ENCODE peak calls at places on chromosomes 7 and 10, in ten cellular contexts. P is upper lobe of left lung; Z is hepatocyte; G is adrenal gland; H is fibroblast of lung; I is body of pancreas; U is transverse colon; B is mucosa of descending colon; F is osteoblast; C is CD8-positive, alpha-beta T cell. Q is an unnamed sample. For H3K4me1 and H3K9me3, the result is how much of the 10 kb centered on the place peaks cover.

GRCh38 chr7:143263266-143264195 is at the start of gene GSTK1:
- DNase-seq in B (peak), U (peak), C (peak), P (peak), H (peak), G (peak), Z (peak), I (peak), F (peak), Q (peak)

GRCh38 chr10:51029172-51029641 is 45.1 kb upstream of the PRKG1 start:
- DNase-seq in Z (no peak), B (no peak), G (no peak), C (no peak), I (no peak), F (no peak), H (no peak), P (no peak), U (no peak), Q (no peak)

GRCh38 chr7:17369686-17370426 is 71.4 kb downstream of the AHR start:
- DNase-seq in U (no peak), Z (peak), G (peak), B (peak), H (peak), I (no peak), C (no peak), F (peak), P (no peak), Q (no peak)

GRCh38 chr10:72328829-72329204 is 25.9 kb downstream of the DNAJB12 start:
- DNase-seq in P (no peak), U (no peak), C (no peak), B (no peak), H (no peak), G (no peak), Z (peak), I (no peak), F (peak), Q (no peak)

GRCh38 chr7:76077435-76077834 is 29.5 kb downstream of the MDH2 start:
- DNase-seq in Z (no peak), U (no peak), I (no peak), G (no peak), F (no peak), P (no peak), C (no peak), B (no peak), H (no peak), Q (no peak)

GRCh38 chr10:103803941-103804340 is 51.4 kb downstream of the SH3PXD2A start:
- DNase-seq in H (no peak), G (no peak), F (no peak), C (no peak), U (no peak), P (no peak), B (no peak), Z (no peak), I (no peak), Q (no peak)

GRCh38 chr10:103273026-103273425 is 3.9 kb upstream of the INA start:
- DNase-seq in B (no peak), I (no peak), C (no peak), P (no peak), H (peak), G (peak), U (no peak), Z (peak), F (peak), Q (peak)

GRCh38 chr7:786472-787255 is 45.6 kb upstream of the SUN1 start:
- DNase-seq in P (peak), H (peak), I (peak), C (peak), G (peak), Z (peak), U (peak), B (peak), F (peak), Q (peak)

GRCh38 chr10:77605466-77605865 is 32.1 kb downstream of the KCNMA1 start:
- DNase-seq in Z (no peak), U (no peak), P (no peak), F (peak), C (no peak), H (no peak), I (no peak), G (no peak), B (no peak), Q (peak)

GRCh38 chr10:72332423-72333110 is 22.2 kb downstream of the DNAJB12 start:
- DNase-seq in G (no peak), Z (no peak), B (no peak), I (no peak), P (no peak), F (no peak), C (no peak), U (no peak), H (no peak), Q (no peak)

GRCh38 chr7:50633414-50633710 is 68.2 kb upstream of the DDC start:
- DNase-seq in G (no peak), F (no peak), U (no peak), I (no peak), P (no peak), B (no peak), H (no peak), C (no peak), Z (no peak), Q (no peak)

GRCh38 chr7:36037121-36037662 is 115.9 kb upstream of the EEPD1 start:
- DNase-seq in C (no peak), B (peak), U (peak), H (peak), I (peak), P (no peak), Z (peak), G (peak), F (no peak), Q (no peak)

GRCh38 chr10:653991-654646 is 35.3 kb downstream of the DIP2C start:
- DNase-seq in P (no peak), G (peak), Z (peak), H (peak), U (peak), C (no peak), F (no peak), B (peak), I (peak), Q (peak)

GRCh38 chr10:6464862-6465430 is 115.1 kb downstream of the PRKCQ start:
- DNase-seq in G (no peak), Z (no peak), H (no peak), C (no peak), F (no peak), U (peak), P (no peak), I (no peak), B (peak), Q (peak)

GRCh38 chr7:158125721-158126120 is 461.9 kb downstream of the PTPRN2 start:
- DNase-seq in G (no peak), C (no peak), P (no peak), F (peak), I (no peak), Z (no peak), U (no peak), B (no peak), H (no peak), Q (no peak)

GRCh38 chr7:79495544-79496272 is 42.2 kb upstream of the MAGI2 start:
- DNase-seq in Z (no peak), P (no peak), U (no peak), H (peak), F (peak), G (no peak), I (no peak), B (no peak), C (no peak), Q (no peak)

GRCh38 chr10:102595293-102595692 is 49.0 kb upstream of the TRIM8 start:
- DNase-seq in F (no peak), I (no peak), Z (no peak), P (no peak), B (no peak), H (no peak), G (no peak), U (no peak), C (no peak), Q (no peak)

GRCh38 chr7:43758861-43759683 is 592 bp downstream of the BLVRA start:
- DNase-seq in P (peak), I (no peak), F (peak), G (peak), U (peak), Z (peak), C (peak), H (peak), B (peak), Q (peak)

GRCh38 chr7:124738639-124739038 is 27.0 kb downstream of the GPR37 start:
- DNase-seq in F (no peak), G (no peak), C (no peak), B (no peak), P (no peak), H (no peak), Z (no peak), I (no peak), U (no peak), Q (no peak)

GRCh38 chr10:95408931-95409873 is 118.4 kb upstream of the PDLIM1 start:
- DNase-seq in G (peak), F (no peak), C (no peak), H (no peak), B (no peak), I (no peak), P (no peak), U (no peak), Z (no peak), Q (no peak)

GRCh38 chr10:13709931-13710690 is 123.3 kb downstream of the PRPF18 start:
- DNase-seq in F (no peak), U (no peak), B (no peak), Z (no peak), C (no peak), P (peak), G (no peak), I (no peak), H (peak), Q (no peak)

GRCh38 chr7:142384508-142384922 is 126.7 kb upstream of the PRSS58 start:
- DNase-seq in I (no peak), H (peak), B (no peak), U (no peak), G (peak), P (no peak), F (peak), C (no peak), Z (no peak), Q (no peak)

GRCh38 chr7:7581531-7582179 is 15.0 kb downstream of the MIOS start:
- DNase-seq in H (no peak), U (no peak), F (no peak), C (no peak), Z (peak), G (no peak), B (no peak), P (no peak), I (no peak), Q (peak)

GRCh38 chr7:30143748-30144251 is 9.0 kb downstream of the MTURN start:
- DNase-seq in C (no peak), I (no peak), F (peak), H (peak), P (no peak), U (no peak), Z (no peak), B (no peak), G (no peak), Q (no peak)

GRCh38 chr10:94240901-94241300 is 121.8 kb downstream of the NOC3L start:
- DNase-seq in U (no peak), F (no peak), I (no peak), C (no peak), P (no peak), G (no peak), Z (no peak), H (no peak), B (no peak), Q (no peak)

GRCh38 chr7:127598318-127598717 is 4.8 kb downstream of the FSCN3 start:
- DNase-seq in H (no peak), B (no peak), P (no peak), F (peak), I (no peak), G (no peak), U (no peak), C (no peak), Z (no peak), Q (peak)

GRCh38 chr10:24553051-24553612 is 170.6 kb downstream of the ARHGAP21 start:
- DNase-seq in U (no peak), I (no peak), B (no peak), C (no peak), P (no peak), G (no peak), F (no peak), H (no peak), Z (no peak), Q (no peak)

GRCh38 chr7:130409067-130409721 is 28.9 kb downstream of the CPA1 start:
- DNase-seq in G (no peak), F (no peak), C (no peak), I (no peak), B (no peak), Z (no peak), H (no peak), P (no peak), U (no peak), Q (no peak)

GRCh38 chr7:129367349-129367699 is 66.9 kb upstream of the STRIP2 start:
- DNase-seq in P (no peak), H (no peak), C (no peak), G (no peak), Z (no peak), F (no peak), U (no peak), I (no peak), B (no peak), Q (no peak)

GRCh38 chr10:78299861-78300453 is 266.3 kb downstream of the RPS24 start:
- DNase-seq in H (peak), Z (no peak), F (no peak), G (peak), I (no peak), C (no peak), P (no peak), U (peak), B (peak), Q (no peak)

GRCh38 chr7:100356416-100357068 is 1.4 kb upstream of the PILRB start:
- DNase-seq in H (no peak), U (no peak), I (no peak), P (no peak), F (peak), G (no peak), C (no peak), Z (no peak), B (no peak), Q (no peak)

GRCh38 chr10:123241391-123242141 is 87.4 kb downstream of the BUB3 start:
- DNase-seq in U (no peak), G (no peak), B (peak), I (no peak), Z (no peak), F (no peak), P (no peak), H (no peak), C (peak), Q (no peak)

DNA sequence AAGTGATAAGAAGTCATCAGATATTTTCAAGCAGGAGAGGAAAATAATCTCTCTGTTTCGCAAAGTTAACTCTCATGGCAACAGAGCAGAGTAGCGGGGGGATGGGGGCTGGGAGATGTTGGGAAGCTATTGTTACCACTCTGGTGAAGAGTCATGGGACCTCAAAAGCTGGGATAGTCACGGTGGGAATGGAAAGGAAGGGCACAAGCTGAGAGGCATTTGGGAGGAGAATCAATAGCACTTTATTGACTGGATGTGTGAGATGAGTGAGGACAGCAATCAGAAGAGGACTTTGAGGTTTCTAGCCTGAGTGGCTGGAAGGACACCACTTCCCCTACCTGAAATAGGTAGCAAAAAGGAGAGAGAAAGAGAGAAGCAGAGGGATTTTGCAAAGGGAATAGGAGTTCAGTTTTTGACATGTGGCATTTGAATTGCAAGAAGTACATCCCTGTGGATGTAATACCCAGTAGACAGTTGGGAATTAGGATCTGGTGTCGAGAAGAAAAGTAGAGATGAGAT is 27.2 kb downstream of the SCD start:
- DNase-seq in C (no peak), G (no peak), H (no peak), B (no peak), U (no peak), Z (no peak), P (no peak), F (peak), I (no peak), Q (peak)
- H3K4me1 ChIP-seq in C (under half), G (under half), H (under half), B (half or more), U (under half), Z (under half), P (under half), F (under half), I (under half), Q (under half)

GRCh38 chr7:12518920-12519681 is 51.4 kb upstream of the SCIN start:
- DNase-seq in B (peak), C (no peak), I (no peak), Z (peak), H (peak), F (peak), G (no peak), P (no peak), U (no peak), Q (peak)
- TF ChIP-seq CTCF in B (no peak), C (no peak), I (no peak), Z (peak), H (peak), F (peak), G (no peak), P (peak), U (peak), Q (peak)

DNA sequence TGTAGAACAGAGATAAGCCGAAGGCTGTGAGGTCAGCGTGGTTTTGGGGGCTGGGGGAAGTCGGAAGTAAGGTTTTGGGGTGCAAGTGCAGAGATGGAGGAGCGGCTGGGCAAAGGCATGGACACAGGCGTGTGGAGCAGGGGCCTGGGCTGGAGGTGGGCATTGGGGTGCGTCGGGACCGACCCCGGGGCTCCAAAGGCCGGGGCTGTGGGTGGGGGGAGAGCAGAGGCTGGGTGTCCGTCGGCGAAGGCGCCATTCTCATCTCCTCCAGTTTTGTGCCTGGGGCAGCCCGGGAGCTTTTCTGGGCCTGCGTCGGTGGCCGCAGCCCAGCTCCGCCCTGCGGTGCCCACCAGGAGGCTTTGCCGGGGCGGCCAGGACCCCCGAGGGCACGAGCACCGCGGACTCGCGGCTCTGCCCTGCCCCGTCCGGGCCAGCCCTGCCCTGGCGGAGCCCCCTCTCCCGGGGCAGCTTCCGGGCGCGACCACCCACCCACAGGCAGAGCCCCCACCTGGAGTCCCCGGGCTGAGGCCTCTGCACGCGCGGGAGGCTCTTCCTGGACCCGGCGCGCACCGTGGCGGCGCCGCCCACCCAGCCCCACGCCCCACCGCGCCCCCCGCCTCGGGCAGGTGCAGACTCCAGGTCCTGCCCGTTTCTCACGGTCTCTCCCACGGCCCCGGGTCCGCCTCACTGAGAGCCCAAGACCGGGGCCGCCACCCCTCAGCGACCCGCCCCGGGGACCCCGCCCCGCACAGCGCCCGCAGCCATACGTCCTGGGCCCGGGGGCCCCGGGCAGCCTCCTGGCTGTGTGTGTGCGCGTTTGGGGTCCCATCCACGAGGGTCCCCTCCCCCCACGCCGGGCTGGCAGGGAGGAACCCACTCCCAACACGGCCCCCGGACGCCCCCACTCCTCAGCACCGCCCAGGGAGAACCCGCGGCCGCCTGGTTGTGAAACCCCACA is 7.7 kb upstream of the SCART1 start:
- DNase-seq in B (no peak), G (no peak), U (no peak), H (no peak), F (peak), C (no peak), Z (peak), I (no peak), P (peak), Q (no peak)
- H3K9me3 ChIP-seq in B (under half), G (under half), U (under half), H (under half), F (under half), C (under half), Z (under half), I (under half), P (under half), Q (under half)

DNA sequence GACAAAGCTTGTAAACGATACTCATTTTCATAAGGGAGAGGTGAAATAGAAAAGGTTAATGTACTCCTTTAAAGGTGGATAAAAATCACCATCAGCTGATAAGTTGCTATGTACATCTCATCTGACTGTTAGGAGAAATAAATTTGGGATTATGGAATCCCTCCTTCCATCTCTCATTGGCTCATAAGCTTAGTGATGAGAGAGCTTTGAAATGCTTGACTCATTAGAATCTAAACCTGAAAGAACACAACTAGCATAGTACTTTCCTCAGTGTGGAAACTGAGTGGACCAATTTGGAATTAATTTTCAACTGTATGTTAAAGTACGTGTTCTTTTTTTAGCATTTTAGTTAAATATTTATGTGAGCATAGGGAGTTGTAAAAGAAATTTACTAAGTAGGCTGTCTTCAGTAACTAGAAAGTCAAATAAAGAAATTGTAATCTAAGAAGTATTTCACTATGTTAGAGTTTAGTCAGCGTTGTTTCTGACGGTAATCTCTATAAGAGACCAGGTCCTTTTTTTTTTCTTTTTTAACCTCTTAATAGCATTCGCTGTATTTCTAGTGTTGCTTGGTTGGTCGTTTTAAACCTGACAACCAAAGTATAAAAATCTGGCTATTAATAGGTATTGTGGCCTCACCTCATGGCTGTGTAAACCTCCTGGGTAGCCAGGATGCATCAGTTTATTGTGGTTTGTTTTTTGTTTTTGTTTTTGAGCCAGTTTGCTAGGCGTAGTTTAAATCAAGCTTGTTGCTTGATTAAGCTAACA is 34.4 kb downstream of the FHIP2A start:
- DNase-seq in U (no peak), B (no peak), I (no peak), F (no peak), P (no peak), Z (no peak), H (peak), G (no peak), C (no peak), Q (no peak)
- H3K4me1 ChIP-seq in U (under half), B (under half), I (under half), F (under half), P (under half), Z (under half), H (under half), G (under half), C (under half), Q (under half)

Q was measured in endodermal cell.